ENCODE peak calls at places on chromosome 1, in eight cellular contexts. A, E, W, Z, T, R, D and L are unnamed samples.

GRCh38 chr1:153343811-153344717 is 4.6 kb downstream of the PGLYRP4 start:
- DNase-seq in W (no peak), A (no peak), R (no peak), D (no peak), T (no peak), E (no peak), Z (no peak), L (no peak)

GRCh38 chr1:153353226-153353947 is 4.3 kb upstream of the S100A9 start:
- DNase-seq in T (no peak), R (peak; percentile 48), Z (no peak), A (no peak), W (peak; percentile 3), E (peak; percentile 70), D (no peak), L (no peak)

GRCh38 chr1:159854101-159854692 is 8.3 kb downstream of the VSIG8 start:
- DNase-seq in A (peak; percentile 21), D (no peak), W (no peak), T (no peak), R (no peak), Z (no peak), E (peak; percentile 72), L (peak; percentile 48)

GRCh38 chr1:20356850-20357459 is 66.3 kb downstream of the VWA5B1 start:
- DNase-seq in A (no peak), E (no peak), R (no peak), W (no peak), T (no peak), D (no peak), Z (no peak), L (no peak)

GRCh38 chr1:76901158-76901767 is 34.0 kb downstream of the ST6GALNAC5 start:
- DNase-seq in D (no peak), W (peak; percentile 64), T (peak; percentile 3), A (peak; percentile 23), Z (no peak), E (peak; percentile 62), R (peak; percentile 71), L (peak; percentile 56)

GRCh38 chr1:47562799-47563198 is 125.0 kb downstream of the FOXD2 start:
- DNase-seq in R (no peak), T (no peak), D (no peak), W (no peak), Z (no peak), E (no peak), A (no peak), L (no peak)

GRCh38 chr1:201645956-201646355 is 107.0 kb downstream of the NAV1 start:
- DNase-seq in A (no peak), Z (no peak), D (no peak), E (no peak), T (no peak), R (no peak), W (no peak), L (no peak)

GRCh38 chr1:226958300-226958699 is 18.2 kb downstream of the COQ8A start:
- DNase-seq in T (no peak), E (no peak), A (no peak), Z (no peak), R (no peak), W (no peak), D (no peak), L (no peak)

GRCh38 chr1:43975249-43975961 is 645 bp downstream of the ATP6V0B start:
- DNase-seq in A (no peak), T (peak; percentile 28), Z (no peak), W (no peak), R (peak; percentile 59), E (no peak), D (no peak), L (no peak)

GRCh38 chr1:229874150-229874549 is 192.9 kb upstream of the GALNT2 start:
- DNase-seq in R (no peak), A (no peak), W (peak; percentile 32), D (no peak), T (no peak), Z (no peak), E (no peak), L (no peak)

GRCh38 chr1:228977741-228978140 is 242.5 kb downstream of the RHOU start:
- DNase-seq in R (no peak), Z (no peak), T (no peak), D (no peak), W (no peak), A (no peak), E (peak; percentile 5), L (no peak)

GRCh38 chr1:12059722-12060464 is 3.2 kb upstream of the TNFRSF8 start:
- DNase-seq in Z (no peak), W (no peak), E (no peak), D (no peak), T (no peak), A (peak; percentile 45), R (no peak), L (no peak)

GRCh38 chr1:189658381-189658780 is 819.3 kb downstream of the BRINP3 start:
- DNase-seq in T (no peak), E (no peak), W (no peak), D (no peak), R (no peak), Z (no peak), A (no peak), L (no peak)

GRCh38 chr1:18557621-18558465 is 72.8 kb upstream of the PAX7 start:
- DNase-seq in T (no peak), A (peak; percentile 20), R (no peak), E (peak; percentile 89), W (no peak), Z (no peak), D (no peak), L (no peak)

GRCh38 chr1:228684609-228685008 is 50.7 kb upstream of the RHOU start:
- DNase-seq in A (no peak), T (no peak), W (no peak), Z (no peak), E (no peak), D (no peak), R (no peak), L (no peak)

GRCh38 chr1:108863984-108864383 is 7.1 kb upstream of the AKNAD1 start:
- DNase-seq in W (no peak), D (no peak), Z (no peak), R (no peak), T (no peak), E (no peak), A (no peak), L (no peak)

GRCh38 chr1:41935226-41935625 is 16.5 kb upstream of the HIVEP3 start:
- DNase-seq in A (no peak), D (no peak), T (no peak), Z (no peak), R (no peak), W (peak; percentile 68), E (no peak), L (no peak)

GRCh38 chr1:33334081-33334552 is 13.2 kb upstream of the A3GALT2 start:
- DNase-seq in D (no peak), R (no peak), W (no peak), T (no peak), Z (no peak), A (no peak), E (no peak), L (no peak)

GRCh38 chr1:77926561-77927357 is 38.3 kb downstream of the NEXN start:
- DNase-seq in A (no peak), W (no peak), E (no peak), D (no peak), R (no peak), T (no peak), Z (no peak), L (no peak)

GRCh38 chr1:164780863-164781262 is 221.9 kb downstream of the PBX1 start:
- DNase-seq in E (no peak), A (no peak), W (peak; percentile 95), Z (no peak), R (no peak), D (no peak), T (no peak), L (peak; percentile 90)

GRCh38 chr1:221753828-221754188 is 11.9 kb upstream of the DUSP10 start:
- DNase-seq in E (no peak), T (no peak), Z (no peak), W (no peak), D (no peak), A (no peak), R (no peak), L (no peak)

GRCh38 chr1:112435448-112435847 is 39.4 kb downstream of the CTTNBP2NL start:
- DNase-seq in E (no peak), Z (no peak), R (no peak), A (no peak), W (no peak), T (no peak), D (no peak), L (no peak)